ENCODE peak calls at places on chromosomes 11 and 22, in nine cellular contexts. One of them, this sample, is unnamed. For H3K36me3, the result is how much of the 10 kb centered on the place peaks cover.

GRCh38 chr11:35912883-35913614 is 30.8 kb upstream of the LDLRAD3 start:
- DNase-seq in lower lobe of right lung: no peak
- DNase-seq in sigmoid colon: no peak
- DNase-seq in heart left ventricle: no peak
- DNase-seq in CD8-positive, alpha-beta T cell: no peak
- DNase-seq in vagina: no peak
- DNase-seq in heart right ventricle: no peak
- DNase-seq in HCT116: no peak
- DNase-seq in adrenal gland: no peak
- DNase-seq in this sample: peak

GRCh38 chr22:30277547-30278344 is 11.1 kb upstream of the OSM start:
- DNase-seq in HCT116: no peak
- DNase-seq in sigmoid colon: no peak
- DNase-seq in lower lobe of right lung: no peak
- DNase-seq in heart right ventricle: peak
- DNase-seq in vagina: no peak
- DNase-seq in heart left ventricle: no peak
- DNase-seq in adrenal gland: no peak
- DNase-seq in CD8-positive, alpha-beta T cell: no peak
- DNase-seq in this sample: no peak

GRCh38 chr11:64566915-64567882 is 23.8 kb upstream of the SLC22A12 start:
- DNase-seq in lower lobe of right lung: peak
- DNase-seq in sigmoid colon: no peak
- DNase-seq in vagina: no peak
- DNase-seq in heart right ventricle: no peak
- DNase-seq in heart left ventricle: no peak
- DNase-seq in CD8-positive, alpha-beta T cell: no peak
- DNase-seq in adrenal gland: no peak
- DNase-seq in HCT116: no peak
- DNase-seq in this sample: no peak

GRCh38 chr22:25492950-25493790 is 71.3 kb upstream of the GRK3 start:
- DNase-seq in heart left ventricle: no peak
- DNase-seq in heart right ventricle: no peak
- DNase-seq in CD8-positive, alpha-beta T cell: no peak
- DNase-seq in adrenal gland: no peak
- DNase-seq in HCT116: no peak
- DNase-seq in lower lobe of right lung: no peak
- DNase-seq in vagina: no peak
- DNase-seq in sigmoid colon: no peak
- DNase-seq in this sample: no peak

GRCh38 chr11:99260696-99261095 is 239.9 kb downstream of the CNTN5 start:
- DNase-seq in heart left ventricle: no peak
- DNase-seq in HCT116: no peak
- DNase-seq in heart right ventricle: no peak
- DNase-seq in vagina: no peak
- DNase-seq in adrenal gland: no peak
- DNase-seq in CD8-positive, alpha-beta T cell: no peak
- DNase-seq in lower lobe of right lung: no peak
- DNase-seq in sigmoid colon: no peak
- DNase-seq in this sample: no peak

GRCh38 chr11:58060939-58061672 is 30.4 kb downstream of the OR6Q1 start:
- DNase-seq in heart right ventricle: no peak
- DNase-seq in CD8-positive, alpha-beta T cell: no peak
- DNase-seq in vagina: no peak
- DNase-seq in sigmoid colon: no peak
- DNase-seq in lower lobe of right lung: no peak
- DNase-seq in heart left ventricle: no peak
- DNase-seq in HCT116: no peak
- DNase-seq in adrenal gland: no peak
- DNase-seq in this sample: no peak

GRCh38 chr11:85663080-85663729 is 1.7 kb downstream of the CREBZF start:
- DNase-seq in HCT116: no peak
- DNase-seq in heart left ventricle: no peak
- DNase-seq in adrenal gland: no peak
- DNase-seq in vagina: no peak
- DNase-seq in heart right ventricle: no peak
- DNase-seq in CD8-positive, alpha-beta T cell: no peak
- DNase-seq in lower lobe of right lung: no peak
- DNase-seq in sigmoid colon: no peak
- DNase-seq in this sample: no peak

GRCh38 chr22:26713823-26714449 is 56.5 kb downstream of the MIAT start:
- DNase-seq in heart left ventricle: no peak
- DNase-seq in heart right ventricle: no peak
- DNase-seq in HCT116: no peak
- DNase-seq in vagina: no peak
- DNase-seq in lower lobe of right lung: no peak
- DNase-seq in CD8-positive, alpha-beta T cell: no peak
- DNase-seq in sigmoid colon: no peak
- DNase-seq in adrenal gland: no peak
- DNase-seq in this sample: no peak

GRCh38 chr11:19987243-19987870 is 172.9 kb downstream of the DBX1 start:
- DNase-seq in heart right ventricle: no peak
- DNase-seq in CD8-positive, alpha-beta T cell: no peak
- DNase-seq in lower lobe of right lung: no peak
- DNase-seq in heart left ventricle: no peak
- DNase-seq in sigmoid colon: no peak
- DNase-seq in vagina: no peak
- DNase-seq in adrenal gland: no peak
- DNase-seq in HCT116: no peak
- DNase-seq in this sample: no peak

GRCh38 chr11:125338435-125338834 is 157.6 kb downstream of the FEZ1 start:
- DNase-seq in adrenal gland: no peak
- DNase-seq in sigmoid colon: no peak
- DNase-seq in heart left ventricle: no peak
- DNase-seq in CD8-positive, alpha-beta T cell: no peak
- DNase-seq in lower lobe of right lung: no peak
- DNase-seq in HCT116: no peak
- DNase-seq in heart right ventricle: no peak
- DNase-seq in vagina: no peak
- DNase-seq in this sample: no peak

GRCh38 chr22:21778705-21779363 is 43.2 kb upstream of the YPEL1 start:
- DNase-seq in sigmoid colon: no peak
- DNase-seq in vagina: no peak
- DNase-seq in HCT116: no peak
- DNase-seq in CD8-positive, alpha-beta T cell: no peak
- DNase-seq in adrenal gland: peak
- DNase-seq in lower lobe of right lung: no peak
- DNase-seq in heart left ventricle: no peak
- DNase-seq in heart right ventricle: no peak
- DNase-seq in this sample: no peak

GRCh38 chr11:2390091-2390870 is 10.3 kb upstream of the TSSC4 start:
- DNase-seq in HCT116: no peak
- DNase-seq in heart right ventricle: no peak
- DNase-seq in adrenal gland: no peak
- DNase-seq in sigmoid colon: no peak
- DNase-seq in CD8-positive, alpha-beta T cell: no peak
- DNase-seq in heart left ventricle: no peak
- DNase-seq in vagina: no peak
- DNase-seq in lower lobe of right lung: peak
- DNase-seq in this sample: no peak

GRCh38 chr11:2390871-2391662 is 9.5 kb upstream of the TSSC4 start:
- DNase-seq in lower lobe of right lung: no peak
- DNase-seq in sigmoid colon: peak
- DNase-seq in CD8-positive, alpha-beta T cell: no peak
- DNase-seq in heart left ventricle: peak
- DNase-seq in adrenal gland: no peak
- DNase-seq in heart right ventricle: no peak
- DNase-seq in HCT116: no peak
- DNase-seq in vagina: no peak
- DNase-seq in this sample: no peak

GRCh38 chr11:2387266-2387982 is 10.3 kb downstream of the CD81 start:
- DNase-seq in vagina: no peak
- DNase-seq in CD8-positive, alpha-beta T cell: peak
- DNase-seq in adrenal gland: no peak
- DNase-seq in heart left ventricle: no peak
- DNase-seq in lower lobe of right lung: no peak
- DNase-seq in sigmoid colon: no peak
- DNase-seq in HCT116: no peak
- DNase-seq in heart right ventricle: no peak
- DNase-seq in this sample: no peak

GRCh38 chr11:2388431-2389024 is 11.4 kb downstream of the CD81 start:
- DNase-seq in CD8-positive, alpha-beta T cell: peak
- DNase-seq in lower lobe of right lung: no peak
- DNase-seq in vagina: no peak
- DNase-seq in HCT116: no peak
- DNase-seq in heart left ventricle: no peak
- DNase-seq in adrenal gland: no peak
- DNase-seq in heart right ventricle: no peak
- DNase-seq in sigmoid colon: no peak
- DNase-seq in this sample: no peak

DNA sequence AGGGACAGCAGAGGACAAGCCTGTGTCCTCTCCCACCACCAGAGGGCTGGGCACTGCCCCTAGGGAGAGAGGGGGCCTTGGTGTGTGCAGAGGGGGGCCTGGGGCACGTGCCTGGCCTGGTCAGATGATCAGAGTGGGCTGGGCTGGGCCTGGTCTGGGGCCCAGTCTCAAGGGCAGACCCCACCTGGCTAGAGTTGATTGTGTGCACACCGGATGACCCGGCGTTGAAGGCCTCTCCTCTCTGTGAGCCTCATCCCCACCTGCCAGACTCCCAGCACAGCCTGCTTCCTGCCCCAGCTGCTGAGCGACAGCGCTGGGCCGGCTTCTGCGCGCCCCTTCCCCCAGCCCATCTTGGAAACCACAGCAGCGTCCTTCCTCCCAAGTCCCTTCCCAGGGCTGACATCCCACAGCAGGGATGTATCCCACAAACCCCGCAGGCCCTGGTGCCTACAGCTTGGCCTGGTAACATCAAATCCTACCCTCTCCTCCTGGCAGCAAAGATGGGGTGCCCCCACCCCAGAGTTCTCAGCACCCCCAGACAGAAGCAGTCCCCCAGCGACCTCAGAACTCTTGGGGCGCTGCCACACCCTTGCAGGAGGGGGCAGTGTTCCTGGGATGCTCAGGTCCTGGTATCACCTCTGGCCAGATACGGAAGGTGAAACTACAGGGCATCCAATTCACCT is 11.1 kb upstream of the TSSC4 start:
- DNase-seq in sigmoid colon: no peak
- DNase-seq in heart right ventricle: no peak
- DNase-seq in heart left ventricle: no peak
- DNase-seq in HCT116: no peak
- DNase-seq in CD8-positive, alpha-beta T cell: peak
- DNase-seq in adrenal gland: no peak
- DNase-seq in vagina: no peak
- DNase-seq in lower lobe of right lung: no peak
- DNase-seq in this sample: no peak
- TF ChIP-seq CTCF in sigmoid colon: no peak
- TF ChIP-seq CTCF in heart right ventricle: no peak
- TF ChIP-seq CTCF in heart left ventricle: no peak
- TF ChIP-seq CTCF in HCT116: no peak
- TF ChIP-seq CTCF in CD8-positive, alpha-beta T cell: no peak
- TF ChIP-seq CTCF in adrenal gland: no peak
- TF ChIP-seq CTCF in vagina: no peak
- TF ChIP-seq CTCF in lower lobe of right lung: no peak
- TF ChIP-seq CTCF in this sample: peak

GRCh38 chr11:116786966-116787365 is 857 bp downstream of the ZPR1 start:
- DNase-seq in heart left ventricle: no peak
- DNase-seq in adrenal gland: no peak
- DNase-seq in sigmoid colon: no peak
- DNase-seq in heart right ventricle: no peak
- DNase-seq in CD8-positive, alpha-beta T cell: no peak
- DNase-seq in HCT116: no peak
- DNase-seq in lower lobe of right lung: no peak
- DNase-seq in vagina: no peak
- DNase-seq in this sample: no peak

GRCh38 chr11:116787436-116787785 is 412 bp downstream of the ZPR1 start:
- DNase-seq in adrenal gland: no peak
- DNase-seq in HCT116: no peak
- DNase-seq in vagina: no peak
- DNase-seq in sigmoid colon: no peak
- DNase-seq in heart right ventricle: no peak
- DNase-seq in lower lobe of right lung: no peak
- DNase-seq in heart left ventricle: peak
- DNase-seq in CD8-positive, alpha-beta T cell: no peak
- DNase-seq in this sample: no peak

GRCh38 chr11:116786360-116786759 is 1.5 kb downstream of the ZPR1 start:
- DNase-seq in heart right ventricle: no peak
- DNase-seq in sigmoid colon: no peak
- DNase-seq in lower lobe of right lung: no peak
- DNase-seq in adrenal gland: no peak
- DNase-seq in HCT116: no peak
- DNase-seq in heart left ventricle: no peak
- DNase-seq in CD8-positive, alpha-beta T cell: no peak
- DNase-seq in vagina: no peak
- DNase-seq in this sample: no peak

GRCh38 chr11:116778556-116778955 is 5.8 kb upstream of the BUD13 start:
- DNase-seq in heart right ventricle: no peak
- DNase-seq in lower lobe of right lung: no peak
- DNase-seq in heart left ventricle: no peak
- DNase-seq in sigmoid colon: no peak
- DNase-seq in CD8-positive, alpha-beta T cell: no peak
- DNase-seq in adrenal gland: no peak
- DNase-seq in vagina: no peak
- DNase-seq in HCT116: no peak
- DNase-seq in this sample: no peak

GRCh38 chr11:116782728-116783127 is 5.1 kb downstream of the ZPR1 start:
- DNase-seq in sigmoid colon: no peak
- DNase-seq in HCT116: no peak
- DNase-seq in CD8-positive, alpha-beta T cell: no peak
- DNase-seq in adrenal gland: no peak
- DNase-seq in heart left ventricle: no peak
- DNase-seq in vagina: no peak
- DNase-seq in lower lobe of right lung: no peak
- DNase-seq in heart right ventricle: no peak
- DNase-seq in this sample: peak
- H3K36me3 ChIP-seq in sigmoid colon: under half
- H3K36me3 ChIP-seq in HCT116: half or more
- H3K36me3 ChIP-seq in CD8-positive, alpha-beta T cell: half or more
- H3K36me3 ChIP-seq in adrenal gland: under half
- H3K36me3 ChIP-seq in heart left ventricle: half or more
- H3K36me3 ChIP-seq in vagina: half or more
- H3K36me3 ChIP-seq in lower lobe of right lung: half or more
- H3K36me3 ChIP-seq in heart right ventricle: half or more
- H3K36me3 ChIP-seq in this sample: under half

GRCh38 chr11:3049430-3050243 is 7.6 kb downstream of the CARS1 start:
- DNase-seq in adrenal gland: peak
- DNase-seq in CD8-positive, alpha-beta T cell: peak
- DNase-seq in lower lobe of right lung: peak
- DNase-seq in sigmoid colon: peak
- DNase-seq in heart left ventricle: peak
- DNase-seq in HCT116: peak
- DNase-seq in heart right ventricle: peak
- DNase-seq in vagina: no peak
- DNase-seq in this sample: peak
- TF ChIP-seq CTCF in adrenal gland: no peak
- TF ChIP-seq CTCF in CD8-positive, alpha-beta T cell: no peak
- TF ChIP-seq CTCF in lower lobe of right lung: peak
- TF ChIP-seq CTCF in sigmoid colon: no peak
- TF ChIP-seq CTCF in heart left ventricle: no peak
- TF ChIP-seq CTCF in HCT116: no peak
- TF ChIP-seq CTCF in heart right ventricle: no peak
- TF ChIP-seq CTCF in vagina: no peak
- TF ChIP-seq CTCF in this sample: peak

DNA sequence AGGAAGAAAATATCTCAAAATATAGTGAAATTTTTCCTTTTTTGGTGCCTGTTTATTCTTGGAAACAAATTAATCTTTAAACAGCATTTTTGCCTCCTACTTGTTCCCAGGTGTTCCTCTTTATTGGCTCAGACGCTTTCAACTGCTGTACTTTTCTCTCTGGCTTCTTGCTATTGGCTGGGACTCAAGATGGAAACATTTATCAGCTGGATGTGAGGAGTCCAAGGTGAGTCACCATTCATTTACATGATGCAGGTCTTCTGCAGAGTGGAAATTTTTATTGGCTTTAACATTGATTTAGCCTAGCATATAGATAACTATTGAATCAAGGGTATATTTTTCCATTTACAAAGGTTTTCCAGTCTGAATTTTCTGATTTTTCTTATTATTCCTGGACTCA is 34.4 kb upstream of the DNAJB13 start:
- DNase-seq in adrenal gland: no peak
- DNase-seq in heart left ventricle: no peak
- DNase-seq in sigmoid colon: no peak
- DNase-seq in CD8-positive, alpha-beta T cell: no peak
- DNase-seq in heart right ventricle: no peak
- DNase-seq in lower lobe of right lung: no peak
- DNase-seq in HCT116: no peak
- DNase-seq in vagina: no peak
- DNase-seq in this sample: no peak
- H3K36me3 ChIP-seq in adrenal gland: under half
- H3K36me3 ChIP-seq in heart left ventricle: half or more
- H3K36me3 ChIP-seq in sigmoid colon: under half
- H3K36me3 ChIP-seq in CD8-positive, alpha-beta T cell: under half
- H3K36me3 ChIP-seq in heart right ventricle: half or more
- H3K36me3 ChIP-seq in lower lobe of right lung: half or more
- H3K36me3 ChIP-seq in HCT116: under half
- H3K36me3 ChIP-seq in vagina: half or more
- H3K36me3 ChIP-seq in this sample: under half